ENCODE peak calls at places on chromosomes 7 and 10, in seven cellular contexts. O, U, H, T, I, P and C are unnamed samples. For H3K36me3, the result is how much of the 10 kb centered on the place peaks cover.

GRCh38 chr10:125848371-125848770 is 25.0 kb downstream of the BCCIP start:
- DNase-seq in O (no peak), U (no peak), H (no peak), T (no peak), I (no peak), P (no peak), C (no peak)

GRCh38 chr7:55550838-55551537 is 21.3 kb downstream of the VOPP1 start:
- DNase-seq in O (no peak), U (no peak), H (no peak), T (no peak), I (peak), P (no peak), C (no peak)

GRCh38 chr10:81838950-81839349 is 36.0 kb upstream of the NRG3 start:
- DNase-seq in O (peak), U (no peak), H (no peak), T (no peak), I (peak), P (no peak), C (no peak)

GRCh38 chr7:106345421-106346166 is 60.8 kb upstream of the NAMPT start:
- DNase-seq in O (no peak), U (no peak), H (peak), T (no peak), I (no peak), P (peak), C (no peak)

GRCh38 chr7:29328050-29328449 is 133.5 kb downstream of the CHN2 start:
- DNase-seq in O (no peak), U (no peak), H (no peak), T (no peak), I (no peak), P (no peak), C (no peak)

GRCh38 chr10:34528320-34528719 is 286.8 kb downstream of the PARD3 start:
- DNase-seq in O (peak), U (no peak), H (peak), T (no peak), I (peak), P (peak), C (no peak)

GRCh38 chr10:53357587-53357986 is 585.0 kb upstream of the MBL2 start:
- DNase-seq in O (no peak), U (no peak), H (no peak), T (no peak), I (no peak), P (no peak), C (no peak)

GRCh38 chr10:131681122-131681521 is 219.7 kb upstream of the PPP2R2D start:
- DNase-seq in O (no peak), U (no peak), H (no peak), T (no peak), I (no peak), P (no peak), C (peak)

GRCh38 chr10:131016556-131016955 is 295.0 kb downstream of the TCERG1L start:
- DNase-seq in O (no peak), U (no peak), H (no peak), T (no peak), I (no peak), P (no peak), C (no peak)

GRCh38 chr10:53108317-53108934 is 335.8 kb upstream of the MBL2 start:
- DNase-seq in O (no peak), U (no peak), H (no peak), T (no peak), I (no peak), P (no peak), C (no peak)

GRCh38 chr10:103281753-103282152 is 4.8 kb downstream of the INA start:
- DNase-seq in O (peak), U (no peak), H (no peak), T (no peak), I (peak), P (peak), C (no peak)

GRCh38 chr7:11330208-11330607 is 356.5 kb downstream of the PHF14 start:
- DNase-seq in O (no peak), U (no peak), H (no peak), T (no peak), I (no peak), P (no peak), C (no peak)

GRCh38 chr10:89346264-89346971 is 18.6 kb downstream of the IFIT3 start:
- DNase-seq in O (peak), U (no peak), H (peak), T (no peak), I (no peak), P (peak), C (no peak)

GRCh38 chr7:22238354-22239311 is 118.3 kb downstream of the RAPGEF5 start:
- DNase-seq in O (no peak), U (no peak), H (peak), T (no peak), I (no peak), P (peak), C (no peak)

GRCh38 chr10:26844381-26844780 is 16.4 kb downstream of the ABI1 start:
- DNase-seq in O (no peak), U (no peak), H (no peak), T (no peak), I (no peak), P (no peak), C (no peak)

GRCh38 chr10:117541405-117541908 is 1.1 kb upstream of the EMX2 start:
- DNase-seq in O (peak), U (peak), H (no peak), T (no peak), I (no peak), P (peak), C (peak)

GRCh38 chr7:132080467-132080866 is 495.8 kb downstream of the PLXNA4 start:
- DNase-seq in O (no peak), U (no peak), H (no peak), T (no peak), I (no peak), P (no peak), C (peak)

GRCh38 chr10:72234560-72235095 is 18.6 kb upstream of the ASCC1 start:
- DNase-seq in O (no peak), U (no peak), H (no peak), T (no peak), I (no peak), P (no peak), C (no peak)
- H3K36me3 ChIP-seq in O (under half), U (under half), H (under half), T (half or more), I (under half), P (under half), C (under half)

DNA sequence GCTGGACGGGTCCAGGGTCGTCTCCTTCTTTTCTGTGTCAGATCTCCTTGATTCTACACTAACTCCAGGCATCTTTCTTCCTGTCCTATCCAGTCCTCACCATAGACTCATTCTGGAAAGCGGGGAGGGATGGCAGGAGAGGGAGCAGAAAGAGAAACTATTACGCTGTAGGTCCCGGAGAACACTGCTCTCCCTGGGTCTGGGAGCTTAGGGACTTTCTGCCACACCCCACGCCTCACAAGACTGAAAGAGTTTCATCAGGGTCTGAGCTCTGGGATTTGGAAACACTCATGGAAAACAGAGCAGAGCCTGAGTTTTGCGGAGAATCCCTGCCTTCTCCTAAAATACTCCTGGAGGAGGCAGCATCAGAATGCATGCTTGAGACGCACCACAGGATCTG is 38.0 kb downstream of the ASB13 start:
- DNase-seq in O (no peak), U (no peak), H (peak), T (no peak), I (peak), P (peak), C (no peak)
- H3K4me3 ChIP-seq in O (no peak), U (peak), H (peak), T (peak), I (no peak), P (peak), C (peak)

GRCh38 chr7:2211926-2212325 is 20.8 kb downstream of the MAD1L1 start:
- DNase-seq in O (no peak), U (no peak), H (no peak), T (peak), I (no peak), P (no peak), C (no peak)

GRCh38 chr7:2209961-2210323 is 22.8 kb downstream of the MAD1L1 start:
- DNase-seq in O (no peak), U (no peak), H (no peak), T (no peak), I (no peak), P (no peak), C (no peak)

GRCh38 chr7:2210551-2211258 is 22.0 kb downstream of the MAD1L1 start:
- DNase-seq in O (no peak), U (peak), H (no peak), T (peak), I (no peak), P (no peak), C (no peak)

GRCh38 chr7:2212906-2213305 is 19.8 kb downstream of the MAD1L1 start:
- DNase-seq in O (no peak), U (no peak), H (no peak), T (peak), I (no peak), P (peak), C (no peak)

GRCh38 chr7:2211259-2211575 is 21.5 kb downstream of the MAD1L1 start:
- DNase-seq in O (no peak), U (no peak), H (no peak), T (peak), I (no peak), P (no peak), C (no peak)
- H3K36me3 ChIP-seq in O (under half), U (half or more), H (under half), T (half or more), I (under half), P (under half), C (under half)

GRCh38 chr10:28241766-28242399 is 61.0 kb downstream of the MPP7 start:
- DNase-seq in O (peak), U (no peak), H (peak), T (no peak), I (peak), P (peak), C (no peak)
- H3K4me3 ChIP-seq in O (no peak), U (no peak), H (no peak), T (no peak), I (no peak), P (no peak), C (no peak)

GRCh38 chr7:47663841-47664240 is 81.9 kb upstream of the TNS3 start:
- DNase-seq in O (no peak), U (no peak), H (peak), T (no peak), I (no peak), P (no peak), C (no peak)

GRCh38 chr7:47664650-47665049 is 82.7 kb upstream of the TNS3 start:
- DNase-seq in O (no peak), U (no peak), H (no peak), T (no peak), I (peak), P (no peak), C (no peak)

GRCh38 chr7:47663239-47663638 is 81.3 kb upstream of the TNS3 start:
- DNase-seq in O (no peak), U (no peak), H (peak), T (no peak), I (no peak), P (no peak), C (no peak)

GRCh38 chr7:47669178-47669878 is 87.4 kb upstream of the TNS3 start:
- DNase-seq in O (no peak), U (peak), H (peak), T (peak), I (peak), P (peak), C (no peak)

GRCh38 chr7:47666164-47666862 is 84.4 kb upstream of the TNS3 start:
- DNase-seq in O (no peak), U (no peak), H (peak), T (no peak), I (no peak), P (peak), C (no peak)
- H3K36me3 ChIP-seq in O (under half), U (under half), H (under half), T (under half), I (under half), P (under half), C (under half)

DNA sequence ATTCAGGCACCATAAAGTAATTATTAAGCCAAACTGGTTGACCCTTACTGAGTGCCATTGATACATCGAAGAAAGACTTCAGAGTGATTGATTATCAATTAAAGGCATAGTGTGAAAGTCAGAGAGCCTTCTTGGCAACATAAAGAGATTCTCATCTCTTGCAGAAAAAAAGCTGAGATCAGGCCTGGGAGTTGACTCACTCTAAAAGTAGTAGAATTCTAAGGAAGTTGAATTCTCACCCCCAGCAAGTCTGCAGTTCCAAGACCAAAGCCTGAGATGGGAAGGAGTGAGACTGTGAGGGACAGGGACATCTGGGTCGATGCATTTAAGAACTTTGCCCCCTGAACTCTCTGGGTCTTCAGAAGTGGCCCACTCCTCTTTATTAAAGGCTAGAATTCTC is 21.6 kb upstream of the ERCC6 start:
- DNase-seq in O (no peak), U (no peak), H (no peak), T (no peak), I (no peak), P (peak), C (no peak)
- H3K4me3 ChIP-seq in O (no peak), U (no peak), H (no peak), T (no peak), I (no peak), P (no peak), C (no peak)